ENCODE peak calls at places on chromosomes 5 and 9, in seven cellular contexts. B, X, E, S, A, Q and V are unnamed samples.

GRCh38 chr5:167167191-167167590 is 1124.3 kb upstream of the WWC1 start:
- DNase-seq in B (no peak), X (no peak), E (no peak), S (no peak), A (no peak), Q (no peak), V (no peak)

GRCh38 chr5:72324186-72324825 is 4.1 kb downstream of the PTCD2 start:
- DNase-seq in B (no peak), X (no peak), E (no peak), S (no peak), A (no peak), Q (no peak), V (no peak)

GRCh38 chr9:92147030-92147853 is 32.0 kb upstream of the SPTLC1 start:
- DNase-seq in B (peak; percentile 84), X (peak; percentile 70), E (no peak), S (no peak), A (no peak), Q (no peak), V (peak; percentile 21)

GRCh38 chr5:131983244-131983771 is 28.1 kb downstream of the ACSL6 start:
- DNase-seq in B (no peak), X (no peak), E (no peak), S (no peak), A (no peak), Q (peak; percentile 44), V (no peak)

GRCh38 chr5:54531536-54531935 is 14.0 kb downstream of the SNX18 start:
- DNase-seq in B (no peak), X (no peak), E (no peak), S (no peak), A (no peak), Q (no peak), V (no peak)

GRCh38 chr5:59816901-59817300 is 76.6 kb downstream of the PDE4D start:
- DNase-seq in B (no peak), X (no peak), E (no peak), S (no peak), A (no peak), Q (peak; percentile 38), V (no peak)

GRCh38 chr5:51678335-51678734 is 295.1 kb downstream of the ISL1 start:
- DNase-seq in B (no peak), X (no peak), E (no peak), S (no peak), A (no peak), Q (no peak), V (no peak)

GRCh38 chr9:126696091-126696763 is 82.5 kb downstream of the LMX1B start:
- DNase-seq in B (no peak), X (no peak), E (no peak), S (no peak), A (no peak), Q (no peak), V (no peak)

GRCh38 chr5:60577116-60577515 is 122.8 kb downstream of the DEPDC1B start:
- DNase-seq in B (no peak), X (no peak), E (no peak), S (no peak), A (no peak), Q (no peak), V (no peak)

GRCh38 chr5:136174021-136174659 is 18.8 kb downstream of the SMIM32 start:
- DNase-seq in B (peak; percentile 68), X (no peak), E (no peak), S (no peak), A (no peak), Q (peak; percentile 23), V (no peak)

GRCh38 chr5:106093149-106093548 is 1577.6 kb downstream of the EFNA5 start:
- DNase-seq in B (no peak), X (no peak), E (no peak), S (no peak), A (no peak), Q (no peak), V (no peak)

GRCh38 chr5:150105898-150106615 is 19.7 kb upstream of the CSF1R start:
- DNase-seq in B (no peak), X (no peak), E (no peak), S (no peak), A (no peak), Q (no peak), V (no peak)

GRCh38 chr5:125199968-125200841 is 453.8 kb upstream of the ZNF608 start:
- DNase-seq in B (no peak), X (peak; percentile 33), E (peak; percentile 4), S (no peak), A (no peak), Q (no peak), V (peak; percentile 4)

GRCh38 chr9:105044458-105044857 is 116.5 kb upstream of the ABCA1 start:
- DNase-seq in B (no peak), X (no peak), E (no peak), S (no peak), A (no peak), Q (peak; percentile 57), V (no peak)

GRCh38 chr9:121268598-121269029 is 652 bp downstream of the GSN start:
- DNase-seq in B (no peak), X (no peak), E (no peak), S (no peak), A (no peak), Q (no peak), V (no peak)

GRCh38 chr5:137035480-137035878 is 463.6 kb downstream of the SPOCK1 start:
- DNase-seq in B (no peak), X (no peak), E (no peak), S (no peak), A (no peak), Q (no peak), V (no peak)

GRCh38 chr5:163281512-163281911 is 155.9 kb upstream of the CCNG1 start:
- DNase-seq in B (no peak), X (no peak), E (no peak), S (no peak), A (no peak), Q (no peak), V (no peak)

GRCh38 chr9:21402387-21403247 is 6.3 kb upstream of the IFNA8 start:
- DNase-seq in B (no peak), X (no peak), E (peak; percentile 53), S (no peak), A (peak; percentile 27), Q (no peak), V (no peak)

GRCh38 chr9:88258587-88258986 is 120.3 kb upstream of the SPATA31C2 start:
- DNase-seq in B (peak; percentile 29), X (peak; percentile 73), E (no peak), S (no peak), A (no peak), Q (no peak), V (no peak)

GRCh38 chr5:83510199-83510730 is 38.7 kb downstream of the VCAN start:
- DNase-seq in B (no peak), X (no peak), E (no peak), S (no peak), A (no peak), Q (no peak), V (no peak)

GRCh38 chr5:127564002-127564769 is 46.7 kb downstream of the PRRC1 start:
- DNase-seq in B (peak; percentile 73), X (no peak), E (peak; percentile 63), S (peak; percentile 13), A (no peak), Q (peak; percentile 10), V (peak; percentile 24)

GRCh38 chr5:86885011-86885410 is 267.3 kb downstream of the COX7C start:
- DNase-seq in B (no peak), X (no peak), E (no peak), S (no peak), A (no peak), Q (no peak), V (no peak)

GRCh38 chr5:144206136-144206535 is 35.5 kb downstream of the KCTD16 start:
- DNase-seq in B (no peak), X (no peak), E (no peak), S (no peak), A (no peak), Q (no peak), V (no peak)

GRCh38 chr5:96093890-96094381 is 132.3 kb upstream of the ELL2 start:
- DNase-seq in B (no peak), X (no peak), E (no peak), S (no peak), A (no peak), Q (no peak), V (no peak)

GRCh38 chr5:17374973-17375844 is 122.8 kb upstream of the TAF11L2 start:
- DNase-seq in B (peak; percentile 85), X (no peak), E (no peak), S (no peak), A (no peak), Q (no peak), V (no peak)

GRCh38 chr9:98971168-98971914 is 27.6 kb downstream of the COL15A1 start:
- DNase-seq in B (peak; percentile 78), X (no peak), E (no peak), S (no peak), A (no peak), Q (no peak), V (no peak)

GRCh38 chr5:61023131-61023530 is 78.1 kb downstream of the NDUFAF2 start:
- DNase-seq in B (no peak), X (no peak), E (no peak), S (no peak), A (no peak), Q (no peak), V (no peak)

GRCh38 chr5:23419115-23419514 is 88.3 kb upstream of the PRDM9 start:
- DNase-seq in B (peak; percentile 76), X (no peak), E (no peak), S (no peak), A (no peak), Q (peak; percentile 28), V (no peak)

GRCh38 chr5:142826741-142827492 is 56.7 kb downstream of the ARHGAP26 start:
- DNase-seq in B (peak; percentile 94), X (no peak), E (no peak), S (no peak), A (no peak), Q (no peak), V (peak; percentile 37)

GRCh38 chr9:136225748-136226679 is 19.6 kb downstream of the QSOX2 start:
- DNase-seq in B (peak; percentile 41), X (no peak), E (peak; percentile 73), S (peak; percentile 62), A (no peak), Q (no peak), V (peak; percentile 39)

GRCh38 chr5:12883395-12883794 is 979.1 kb upstream of the CTNND2 start:
- DNase-seq in B (no peak), X (no peak), E (no peak), S (no peak), A (no peak), Q (no peak), V (no peak)

GRCh38 chr9:135023389-135023788 is 64.1 kb upstream of the OLFM1 start:
- DNase-seq in B (peak; percentile 91), X (no peak), E (no peak), S (no peak), A (no peak), Q (peak; percentile 16), V (no peak)

GRCh38 chr5:104513194-104513602 is 950.6 kb upstream of the NUDT12 start:
- DNase-seq in B (peak; percentile 25), X (no peak), E (no peak), S (no peak), A (no peak), Q (no peak), V (no peak)

GRCh38 chr5:6711409-6712135 is 1.7 kb upstream of the TENT4A start:
- DNase-seq in B (no peak), X (no peak), E (no peak), S (no peak), A (no peak), Q (no peak), V (no peak)

GRCh38 chr9:129498451-129499376 is 122.2 kb downstream of the C9orf50 start:
- DNase-seq in B (no peak), X (no peak), E (no peak), S (no peak), A (no peak), Q (no peak), V (no peak)

GRCh38 chr9:122219856-122220672 is 8.7 kb downstream of the LHX6 start:
- DNase-seq in B (no peak), X (no peak), E (peak; percentile 55), S (no peak), A (no peak), Q (no peak), V (no peak)